ENCODE peak calls at places on chromosomes 4 and X, in four cellular contexts. R, K, D and J are unnamed samples.

GRCh38 chr4:151276787-151277557 is at the start of gene PRSS48:
- DNase-seq in D (peak), K (peak), R (peak), J (peak)

GRCh38 chr4:11471613-11472012 is 42.9 kb upstream of the HS3ST1 start:
- DNase-seq in D (no peak), K (peak), R (no peak), J (no peak)

GRCh38 chr4:185559913-185560281 is 24.6 kb upstream of the PDLIM3 start:
- DNase-seq in R (peak), D (peak), K (peak), J (peak)

GRCh38 chrX:53362439-53362838 is 60.0 kb downstream of the SMC1A start:
- DNase-seq in K (no peak), R (no peak), D (no peak), J (no peak)

GRCh38 chr4:71389149-71389840 is 50.5 kb downstream of the SLC4A4 start:
- DNase-seq in D (no peak), R (no peak), K (no peak), J (no peak)

GRCh38 chr4:105361021-105361420 is 112.8 kb downstream of the PPA2 start:
- DNase-seq in R (no peak), D (no peak), K (no peak), J (no peak)

GRCh38 chr4:137998666-137999429 is 243.3 kb downstream of the SLC7A11 start:
- DNase-seq in R (no peak), D (no peak), K (peak), J (no peak)

GRCh38 chr4:112968456-112969159 is 80.8 kb upstream of the ANK2 start:
- DNase-seq in R (no peak), K (peak), D (no peak), J (no peak)

GRCh38 chr4:138158746-138159297 is 83.3 kb downstream of the SLC7A11 start:
- DNase-seq in R (no peak), D (no peak), K (peak), J (no peak)

GRCh38 chr4:174826660-174827059 is 2.4 kb downstream of the GLRA3 start:
- DNase-seq in D (no peak), R (no peak), K (no peak), J (no peak)

GRCh38 chrX:13398073-13398823 is 78.4 kb upstream of the ATXN3L start:
- DNase-seq in D (peak), K (peak), R (peak), J (peak)

GRCh38 chr4:168859888-168860694 is 150.0 kb downstream of the CBR4 start:
- DNase-seq in D (no peak), R (no peak), K (no peak), J (no peak)

GRCh38 chrX:115912372-115912897 is 258.1 kb upstream of the AGTR2 start:
- DNase-seq in K (no peak), D (no peak), R (no peak), J (no peak)

GRCh38 chr4:172096771-172097170 is 283.6 kb downstream of the GALNTL6 start:
- DNase-seq in R (no peak), D (no peak), K (peak), J (no peak)

GRCh38 chr4:30116401-30116800 is 603.8 kb upstream of the PCDH7 start:
- DNase-seq in R (no peak), K (no peak), D (no peak), J (no peak)

GRCh38 chr4:99090511-99090910 is 1.9 kb upstream of the ADH5 start:
- DNase-seq in R (no peak), D (no peak), K (peak), J (no peak)
- H3K27ac ChIP-seq in R (peak), D (peak), K (no peak), J (no peak)

DNA sequence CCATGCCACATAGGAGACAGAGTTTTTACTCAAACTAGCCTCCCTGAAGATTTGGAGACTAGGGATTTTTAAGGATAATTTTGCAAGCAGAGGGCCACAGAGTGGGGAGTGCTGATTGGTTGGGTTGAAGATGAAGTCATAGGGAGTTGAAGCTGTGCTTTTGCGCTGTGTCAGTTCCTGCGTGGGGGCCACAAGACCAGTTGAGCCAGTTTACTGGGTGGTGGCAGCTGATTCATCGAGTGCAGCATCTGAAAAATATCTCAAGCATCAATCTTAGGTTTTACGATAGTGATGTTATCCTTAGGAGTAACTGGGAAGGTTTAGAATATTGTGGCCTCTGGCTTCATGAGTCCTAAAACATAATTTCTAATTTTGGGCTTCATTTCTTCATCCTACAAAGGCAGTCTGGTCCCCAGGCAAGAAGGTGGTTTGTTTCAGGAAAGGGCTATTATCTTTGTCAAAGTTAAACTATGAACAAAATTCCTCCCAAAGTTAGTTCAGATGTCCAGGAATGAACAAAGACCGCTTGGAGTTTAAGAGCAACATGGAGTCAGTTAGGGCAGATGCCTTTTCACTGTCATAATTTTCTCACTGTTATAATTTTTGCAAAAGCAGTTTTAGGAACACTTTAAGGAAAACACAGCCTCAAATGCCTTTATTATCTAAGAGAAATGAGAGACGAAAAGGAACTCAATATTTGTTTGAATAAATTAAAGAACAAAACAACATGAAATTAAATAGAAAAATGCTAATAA is 960.8 kb upstream of the PRKX start:
- DNase-seq in R (no peak), K (no peak), D (no peak), J (no peak)
- H3K27ac ChIP-seq in R (no peak), K (no peak), D (no peak), J (no peak)

DNA sequence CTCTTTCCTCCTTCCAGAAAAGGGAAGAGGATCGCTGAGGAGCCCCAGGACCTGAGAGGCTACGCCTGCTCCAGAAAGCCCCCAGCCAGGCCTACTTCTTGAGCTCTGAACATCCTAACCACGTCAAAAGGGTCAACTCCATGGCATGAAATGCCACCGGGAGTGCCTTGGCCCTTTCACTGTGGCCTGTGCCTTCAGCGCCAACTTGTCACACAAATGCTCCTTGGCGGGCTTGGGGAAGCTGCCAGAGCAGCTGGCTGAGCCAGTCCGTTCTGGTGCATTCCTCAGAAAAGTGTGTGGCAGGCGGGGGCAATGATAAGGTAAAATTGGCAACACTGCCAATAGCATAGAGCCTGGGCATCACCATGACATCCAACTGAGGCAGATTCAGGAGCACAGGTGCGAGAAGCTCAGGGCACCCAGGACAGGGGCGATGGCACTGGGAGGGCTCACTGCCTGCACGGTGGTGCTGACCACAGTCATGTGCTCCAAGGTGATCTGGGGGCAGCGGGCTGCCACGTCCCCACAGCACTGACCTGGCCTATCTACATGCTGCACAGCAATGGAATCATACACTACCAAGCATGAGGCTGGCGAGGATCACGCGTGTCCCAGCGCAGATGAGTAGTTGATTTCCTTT is 12.1 kb upstream of the TREX2 start:
- DNase-seq in D (no peak), R (no peak), K (no peak), J (peak)
- H3K27ac ChIP-seq in D (no peak), R (no peak), K (no peak), J (no peak)

GRCh38 chr4:164755432-164755831 is 1.5 kb downstream of the SMIM31 start:
- DNase-seq in K (no peak), D (no peak), R (no peak), J (no peak)

GRCh38 chr4:164748375-164748774 is 5.6 kb upstream of the SMIM31 start:
- DNase-seq in D (no peak), R (no peak), K (peak), J (no peak)

GRCh38 chr4:164753873-164754488 is at the start of gene SMIM31:
- DNase-seq in D (no peak), K (no peak), R (no peak), J (no peak)
- H3K27ac ChIP-seq in D (no peak), K (no peak), R (no peak), J (no peak)